ENCODE peak calls at places on chromosomes 5 and 9, in seven cellular contexts. V, Z, O, N, Q, B and X are unnamed samples. For H3K4me1 and H3K27me3, the result is how much of the 10 kb centered on the place peaks cover.

GRCh38 chr9:89435315-89435823 is 62.5 kb downstream of the SEMA4D start:
- DNase-seq in V (no peak), Z (peak), O (no peak), N (no peak), Q (no peak), B (no peak), X (no peak)

GRCh38 chr9:115593587-115594091 is 475.7 kb upstream of the TNC start:
- DNase-seq in V (peak), Z (no peak), O (no peak), N (peak), Q (peak), B (peak), X (no peak)

GRCh38 chr5:119476341-119476740 is 24.0 kb downstream of the HSD17B4 start:
- DNase-seq in V (no peak), Z (no peak), O (no peak), N (no peak), Q (no peak), B (no peak), X (no peak)

GRCh38 chr5:79955496-79956172 is 35.4 kb downstream of the MTX3 start:
- DNase-seq in V (no peak), Z (no peak), O (no peak), N (no peak), Q (no peak), B (no peak), X (no peak)

GRCh38 chr9:114316605-114317230 is 6.2 kb upstream of the ORM1 start:
- DNase-seq in V (no peak), Z (no peak), O (peak), N (peak), Q (no peak), B (no peak), X (no peak)

GRCh38 chr5:89338935-89339334 is 456.0 kb upstream of the MEF2C start:
- DNase-seq in V (no peak), Z (no peak), O (no peak), N (peak), Q (peak), B (peak), X (no peak)

GRCh38 chr9:109815366-109815947 is 35.5 kb downstream of the PALM2AKAP2 start:
- DNase-seq in V (no peak), Z (no peak), O (no peak), N (peak), Q (no peak), B (peak), X (no peak)

GRCh38 chr5:134100283-134101011 is 14.0 kb upstream of the TCF7 start:
- DNase-seq in V (no peak), Z (peak), O (no peak), N (peak), Q (no peak), B (peak), X (no peak)

GRCh38 chr9:104329245-104329644 is 174.8 kb upstream of the OR13F1 start:
- DNase-seq in V (no peak), Z (no peak), O (no peak), N (no peak), Q (no peak), B (no peak), X (no peak)

GRCh38 chr9:18542837-18543405 is 69.0 kb downstream of the ADAMTSL1 start:
- DNase-seq in V (no peak), Z (no peak), O (no peak), N (peak), Q (no peak), B (peak), X (no peak)

GRCh38 chr5:1190915-1191314 is 10.5 kb upstream of the SLC6A19 start:
- DNase-seq in V (no peak), Z (peak), O (no peak), N (no peak), Q (no peak), B (no peak), X (no peak)

GRCh38 chr9:27572566-27572917 is 739 bp downstream of the C9orf72 start:
- DNase-seq in V (peak), Z (no peak), O (no peak), N (peak), Q (peak), B (peak), X (peak)

GRCh38 chr5:56734066-56734766 is 81.1 kb upstream of the MAP3K1 start:
- DNase-seq in V (no peak), Z (no peak), O (no peak), N (no peak), Q (no peak), B (no peak), X (no peak)

GRCh38 chr5:158718738-158719505 is 380.8 kb downstream of the EBF1 start:
- DNase-seq in V (no peak), Z (no peak), O (no peak), N (peak), Q (no peak), B (peak), X (no peak)

GRCh38 chr5:118111956-118112355 is 876.4 kb downstream of the DTWD2 start:
- DNase-seq in V (no peak), Z (no peak), O (no peak), N (no peak), Q (no peak), B (no peak), X (no peak)

GRCh38 chr9:79477955-79478751 is 93.6 kb upstream of the TLE4 start:
- DNase-seq in V (peak), Z (no peak), O (no peak), N (peak), Q (peak), B (peak), X (no peak)

GRCh38 chr5:123549256-123549904 is 37.4 kb downstream of the CSNK1G3 start:
- DNase-seq in V (no peak), Z (no peak), O (no peak), N (no peak), Q (no peak), B (no peak), X (no peak)

GRCh38 chr9:93978498-93978897 is 23.3 kb upstream of the BARX1 start:
- DNase-seq in V (no peak), Z (no peak), O (no peak), N (no peak), Q (no peak), B (no peak), X (no peak)

GRCh38 chr5:170420809-170421412 is 31.7 kb upstream of the KCNMB1 start:
- DNase-seq in V (peak), Z (no peak), O (peak), N (peak), Q (peak), B (peak), X (peak)

GRCh38 chr9:20873240-20873860 is 158.1 kb downstream of the HACD4 start:
- DNase-seq in V (no peak), Z (no peak), O (no peak), N (peak), Q (no peak), B (peak), X (no peak)

GRCh38 chr5:6188344-6188743 is 190.0 kb downstream of the MED10 start:
- DNase-seq in V (no peak), Z (no peak), O (no peak), N (no peak), Q (no peak), B (no peak), X (no peak)

GRCh38 chr9:70257512-70257911 is 1.3 kb upstream of the SMC5 start:
- DNase-seq in V (no peak), Z (no peak), O (no peak), N (no peak), Q (no peak), B (peak), X (no peak)

GRCh38 chr9:131149678-131150033 is 24.3 kb downstream of the NUP214 start:
- DNase-seq in V (no peak), Z (no peak), O (no peak), N (no peak), Q (no peak), B (no peak), X (no peak)

GRCh38 chr9:14722391-14723035 is at the start of gene CER1:
- DNase-seq in V (no peak), Z (no peak), O (no peak), N (no peak), Q (peak), B (no peak), X (no peak)

GRCh38 chr9:116644099-116644688 is 42.9 kb upstream of the TRIM32 start:
- DNase-seq in V (no peak), Z (no peak), O (no peak), N (peak), Q (no peak), B (no peak), X (no peak)

GRCh38 chr5:91221917-91222316 is 161.2 kb downstream of the ARRDC3 start:
- DNase-seq in V (no peak), Z (no peak), O (no peak), N (no peak), Q (no peak), B (no peak), X (no peak)

GRCh38 chr9:15220658-15221310 is 86.2 kb downstream of the TTC39B start:
- DNase-seq in V (no peak), Z (no peak), O (no peak), N (peak), Q (no peak), B (peak), X (no peak)

GRCh38 chr5:170571331-170571731 is 67.5 kb downstream of the KCNIP1 start:
- DNase-seq in V (no peak), Z (no peak), O (no peak), N (peak), Q (no peak), B (peak), X (no peak)

GRCh38 chr5:32390819-32391591 is 53.5 kb downstream of the ZFR start:
- DNase-seq in V (no peak), Z (no peak), O (no peak), N (peak), Q (no peak), B (peak), X (no peak)
- H3K4me1 ChIP-seq in V (under half), Z (under half), O (under half), N (under half), Q (under half), B (under half), X (under half)

GRCh38 chr9:124000784-124001444 is 10.7 kb upstream of the LHX2 start:
- DNase-seq in V (no peak), Z (no peak), O (no peak), N (no peak), Q (no peak), B (no peak), X (no peak)
- H3K27me3 ChIP-seq in V (half or more), Z (half or more), O (under half), N (half or more), Q (half or more), B (half or more), X (under half)

GRCh38 chr5:132102101-132102701 is 28.6 kb downstream of the CSF2 start:
- DNase-seq in V (peak), Z (no peak), O (no peak), N (peak), Q (no peak), B (no peak), X (no peak)
- H3K27ac ChIP-seq in V (no peak), Z (no peak), O (no peak), N (peak), Q (no peak), B (no peak), X (peak)

DNA sequence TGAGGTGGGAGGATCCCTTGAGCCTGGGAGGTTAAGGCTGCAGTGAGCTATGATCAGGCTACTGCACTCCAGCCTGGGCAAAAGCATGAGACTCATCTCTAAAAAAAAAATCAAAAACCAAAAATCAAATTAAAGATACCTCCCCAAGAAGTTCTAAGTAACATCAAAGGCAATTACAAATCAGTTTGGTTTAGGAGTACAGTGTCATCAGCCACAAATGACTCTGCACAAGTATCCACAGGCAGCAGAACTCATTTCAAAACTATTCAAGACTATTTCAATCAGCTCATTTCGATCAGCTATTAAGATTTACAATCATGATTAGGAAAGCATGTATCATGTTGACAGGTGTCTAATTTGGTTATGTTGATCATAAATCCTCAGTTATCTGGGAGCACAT is 19.1 kb downstream of the TRMO start:
- DNase-seq in V (no peak), Z (no peak), O (no peak), N (no peak), Q (no peak), B (no peak), X (no peak)
- H3K4me1 ChIP-seq in V (under half), Z (under half), O (under half), N (under half), Q (under half), B (under half), X (under half)

DNA sequence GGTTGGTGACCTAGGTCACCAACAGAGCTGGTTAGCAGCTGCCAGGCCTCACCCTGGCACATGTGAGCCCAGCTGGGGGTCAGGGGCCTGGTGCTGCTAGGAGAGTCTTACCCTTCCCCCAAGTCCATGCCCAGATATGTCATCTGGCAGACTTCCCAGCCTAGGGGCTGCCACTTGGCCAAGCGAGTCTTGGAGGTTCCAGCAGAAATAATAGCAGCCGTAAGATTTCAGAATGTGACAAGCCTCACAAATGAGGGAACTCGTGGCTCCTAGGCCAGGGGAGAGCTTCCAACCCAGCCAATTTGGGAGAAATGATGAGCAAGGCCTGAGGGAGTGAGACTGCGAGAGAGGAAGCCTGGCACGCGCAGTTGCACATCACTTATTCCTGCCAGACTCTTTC is 11.1 kb downstream of the URM1 start:
- DNase-seq in V (no peak), Z (no peak), O (no peak), N (no peak), Q (no peak), B (no peak), X (no peak)
- H3K27me3 ChIP-seq in V (under half), Z (under half), O (under half), N (under half), Q (under half), B (under half), X (under half)